ENCODE peak calls at places on chromosomes 3 and 15, in seven cellular contexts. One of them, this sample, is unnamed.

GRCh38 chr15:67784057-67784781 is 41.1 kb upstream of the SKOR1 start:
- DNase-seq in HCT116: no peak
- DNase-seq in H1: no peak
- DNase-seq in SK-N-SH: no peak
- DNase-seq in K562: no peak
- DNase-seq in GM12878: peak
- DNase-seq in Panc1: no peak
- DNase-seq in this sample: no peak

GRCh38 chr3:37183375-37183831 is 9.0 kb upstream of the LRRFIP2 start:
- DNase-seq in HCT116: peak
- DNase-seq in H1: no peak
- DNase-seq in SK-N-SH: no peak
- DNase-seq in K562: no peak
- DNase-seq in GM12878: no peak
- DNase-seq in Panc1: peak
- DNase-seq in this sample: no peak

GRCh38 chr15:26771168-26771916 is 1.5 kb downstream of the GABRB3 start:
- DNase-seq in HCT116: no peak
- DNase-seq in H1: no peak
- DNase-seq in SK-N-SH: peak
- DNase-seq in K562: no peak
- DNase-seq in GM12878: no peak
- DNase-seq in Panc1: no peak
- DNase-seq in this sample: peak

GRCh38 chr3:93988764-93989163 is 8.8 kb downstream of the ARL13B start:
- DNase-seq in HCT116: no peak
- DNase-seq in H1: no peak
- DNase-seq in SK-N-SH: no peak
- DNase-seq in K562: no peak
- DNase-seq in GM12878: no peak
- DNase-seq in Panc1: no peak
- DNase-seq in this sample: no peak

GRCh38 chr15:89575656-89576416 is 567 bp downstream of the TICRR start:
- DNase-seq in HCT116: no peak
- DNase-seq in H1: no peak
- DNase-seq in SK-N-SH: no peak
- DNase-seq in K562: no peak
- DNase-seq in GM12878: no peak
- DNase-seq in Panc1: no peak
- DNase-seq in this sample: no peak

GRCh38 chr15:44482088-44482487 is 54.7 kb downstream of the CTDSPL2 start:
- DNase-seq in HCT116: no peak
- DNase-seq in H1: no peak
- DNase-seq in SK-N-SH: no peak
- DNase-seq in K562: no peak
- DNase-seq in GM12878: no peak
- DNase-seq in Panc1: no peak
- DNase-seq in this sample: peak

GRCh38 chr3:24689353-24689752 is 194.7 kb upstream of the THRB start:
- DNase-seq in HCT116: no peak
- DNase-seq in H1: no peak
- DNase-seq in SK-N-SH: no peak
- DNase-seq in K562: no peak
- DNase-seq in GM12878: no peak
- DNase-seq in Panc1: no peak
- DNase-seq in this sample: no peak

GRCh38 chr3:16467368-16467767 is 46.1 kb downstream of the RFTN1 start:
- DNase-seq in HCT116: no peak
- DNase-seq in H1: no peak
- DNase-seq in SK-N-SH: no peak
- DNase-seq in K562: no peak
- DNase-seq in GM12878: peak
- DNase-seq in Panc1: no peak
- DNase-seq in this sample: no peak

GRCh38 chr3:183394150-183394549 is 34.3 kb downstream of the MCF2L2 start:
- DNase-seq in HCT116: no peak
- DNase-seq in H1: no peak
- DNase-seq in SK-N-SH: no peak
- DNase-seq in K562: no peak
- DNase-seq in GM12878: no peak
- DNase-seq in Panc1: no peak
- DNase-seq in this sample: no peak

DNA sequence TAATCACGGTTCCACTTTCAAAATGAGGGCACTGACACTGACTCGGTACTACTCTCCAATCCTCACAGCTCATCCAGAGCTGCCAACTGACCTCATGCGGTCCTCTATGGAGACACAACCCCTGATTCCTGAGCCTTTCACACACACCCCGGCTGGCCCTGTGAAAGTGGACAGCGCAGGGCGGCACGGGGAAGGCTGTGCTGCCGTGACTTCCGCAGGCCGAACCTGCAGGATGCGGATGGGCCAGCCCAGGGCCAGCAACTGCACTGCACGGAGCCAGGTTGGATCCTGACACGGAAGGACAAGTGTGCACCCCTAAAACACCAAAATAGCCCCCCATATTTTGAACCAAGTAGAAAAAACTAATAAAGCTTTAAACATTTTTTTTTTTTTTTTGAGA is 41.0 kb downstream of the IQSEC1 start:
- DNase-seq in HCT116: no peak
- DNase-seq in H1: no peak
- DNase-seq in SK-N-SH: no peak
- DNase-seq in K562: no peak
- DNase-seq in GM12878: no peak
- DNase-seq in Panc1: no peak
- DNase-seq in this sample: no peak
- TF ChIP-seq SIN3A in HCT116: no peak
- TF ChIP-seq SIN3A in H1: no peak
- TF ChIP-seq SIN3A in SK-N-SH: no peak
- TF ChIP-seq SIN3A in K562: no peak
- TF ChIP-seq SIN3A in GM12878: no peak
- TF ChIP-seq SIN3A in Panc1: no peak
- TF ChIP-seq SIN3A in this sample: no peak

GRCh38 chr3:196360586-196360985 is 22.4 kb upstream of the TM4SF19 start:
- DNase-seq in HCT116: no peak
- DNase-seq in H1: no peak
- DNase-seq in SK-N-SH: no peak
- DNase-seq in K562: no peak
- DNase-seq in GM12878: no peak
- DNase-seq in Panc1: no peak
- DNase-seq in this sample: no peak

GRCh38 chr3:196356556-196356955 is 18.4 kb upstream of the TM4SF19 start:
- DNase-seq in HCT116: no peak
- DNase-seq in H1: no peak
- DNase-seq in SK-N-SH: no peak
- DNase-seq in K562: no peak
- DNase-seq in GM12878: no peak
- DNase-seq in Panc1: no peak
- DNase-seq in this sample: no peak

GRCh38 chr3:196354151-196354550 is 16.0 kb upstream of the TM4SF19 start:
- DNase-seq in HCT116: no peak
- DNase-seq in H1: no peak
- DNase-seq in SK-N-SH: no peak
- DNase-seq in K562: no peak
- DNase-seq in GM12878: no peak
- DNase-seq in Panc1: no peak
- DNase-seq in this sample: no peak

GRCh38 chr3:196355668-196356067 is 17.5 kb upstream of the TM4SF19 start:
- DNase-seq in HCT116: no peak
- DNase-seq in H1: no peak
- DNase-seq in SK-N-SH: no peak
- DNase-seq in K562: no peak
- DNase-seq in GM12878: no peak
- DNase-seq in Panc1: no peak
- DNase-seq in this sample: no peak

GRCh38 chr3:196357905-196358304 is 19.7 kb upstream of the TM4SF19 start:
- DNase-seq in HCT116: no peak
- DNase-seq in H1: no peak
- DNase-seq in SK-N-SH: no peak
- DNase-seq in K562: no peak
- DNase-seq in GM12878: no peak
- DNase-seq in Panc1: no peak
- DNase-seq in this sample: no peak
- TF ChIP-seq SIN3A in HCT116: no peak
- TF ChIP-seq SIN3A in H1: no peak
- TF ChIP-seq SIN3A in SK-N-SH: no peak
- TF ChIP-seq SIN3A in K562: no peak
- TF ChIP-seq SIN3A in GM12878: no peak
- TF ChIP-seq SIN3A in Panc1: no peak
- TF ChIP-seq SIN3A in this sample: no peak

DNA sequence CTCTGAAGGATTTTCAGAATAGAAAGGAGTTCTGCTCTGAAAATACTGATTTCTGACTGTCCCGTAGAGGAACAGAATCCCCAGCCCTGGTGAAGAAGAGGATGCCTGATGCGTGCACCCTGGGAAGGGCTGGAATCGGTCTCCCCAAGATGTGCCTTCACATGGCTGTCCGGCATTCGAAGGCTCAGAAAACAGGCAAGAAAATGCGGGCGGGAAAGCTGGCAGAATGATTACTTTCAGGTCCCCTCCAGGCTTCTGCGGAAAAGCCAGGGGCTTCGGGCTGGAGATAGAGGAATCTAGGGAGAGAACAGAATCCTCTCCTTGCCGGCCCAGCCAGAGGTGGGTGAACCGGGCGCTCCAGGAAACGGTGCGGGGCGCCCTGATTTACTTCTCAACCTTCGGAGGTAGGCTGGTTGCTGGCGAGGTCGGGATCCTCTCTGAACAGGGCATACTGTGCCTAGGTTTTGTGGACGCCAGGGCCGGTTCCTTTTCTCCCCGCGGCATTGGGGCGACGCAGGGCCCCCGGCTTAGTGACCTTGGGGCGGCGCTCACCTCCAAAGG is 2.5 kb downstream of the FOXL2NB start:
- DNase-seq in HCT116: no peak
- DNase-seq in H1: no peak
- DNase-seq in SK-N-SH: peak
- DNase-seq in K562: no peak
- DNase-seq in GM12878: no peak
- DNase-seq in Panc1: no peak
- DNase-seq in this sample: no peak
- TF ChIP-seq SIN3A in HCT116: no peak
- TF ChIP-seq SIN3A in H1: no peak
- TF ChIP-seq SIN3A in SK-N-SH: no peak
- TF ChIP-seq SIN3A in K562: no peak
- TF ChIP-seq SIN3A in GM12878: no peak
- TF ChIP-seq SIN3A in Panc1: no peak
- TF ChIP-seq SIN3A in this sample: no peak

DNA sequence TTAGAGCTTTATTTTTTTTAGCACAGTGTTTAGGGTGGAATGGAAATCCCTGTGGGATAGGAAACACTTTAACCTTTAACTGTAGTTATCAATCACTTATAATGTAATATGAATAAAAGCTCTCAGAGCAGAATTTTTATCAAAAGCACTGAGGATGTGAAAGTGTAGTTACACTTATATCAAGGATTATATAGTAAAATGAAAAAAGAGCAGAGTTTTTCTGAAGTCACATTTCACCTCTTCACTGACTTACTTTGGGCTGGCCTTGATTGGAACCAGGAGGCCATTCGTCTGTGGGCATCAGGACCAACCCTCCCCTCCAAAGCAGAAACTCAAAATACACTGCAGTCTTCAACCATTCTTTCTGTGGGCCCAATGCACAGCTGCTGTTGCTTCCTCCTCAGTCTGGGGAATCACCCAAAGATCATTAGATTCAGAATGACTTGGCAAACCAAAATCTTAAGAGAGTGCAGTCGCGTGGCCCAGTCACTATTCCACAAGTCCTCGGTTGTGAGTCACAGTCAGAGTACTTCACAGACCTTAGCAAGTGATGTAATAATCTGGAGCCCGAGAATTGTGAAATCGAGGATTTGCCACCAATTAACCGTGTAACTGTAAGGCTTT is 132.6 kb upstream of the COL8A1 start:
- DNase-seq in HCT116: no peak
- DNase-seq in H1: no peak
- DNase-seq in SK-N-SH: no peak
- DNase-seq in K562: no peak
- DNase-seq in GM12878: peak
- DNase-seq in Panc1: no peak
- DNase-seq in this sample: no peak
- TF ChIP-seq SIN3A in HCT116: no peak
- TF ChIP-seq SIN3A in H1: no peak
- TF ChIP-seq SIN3A in SK-N-SH: no peak
- TF ChIP-seq SIN3A in K562: no peak
- TF ChIP-seq SIN3A in GM12878: no peak
- TF ChIP-seq SIN3A in Panc1: no peak
- TF ChIP-seq SIN3A in this sample: no peak

DNA sequence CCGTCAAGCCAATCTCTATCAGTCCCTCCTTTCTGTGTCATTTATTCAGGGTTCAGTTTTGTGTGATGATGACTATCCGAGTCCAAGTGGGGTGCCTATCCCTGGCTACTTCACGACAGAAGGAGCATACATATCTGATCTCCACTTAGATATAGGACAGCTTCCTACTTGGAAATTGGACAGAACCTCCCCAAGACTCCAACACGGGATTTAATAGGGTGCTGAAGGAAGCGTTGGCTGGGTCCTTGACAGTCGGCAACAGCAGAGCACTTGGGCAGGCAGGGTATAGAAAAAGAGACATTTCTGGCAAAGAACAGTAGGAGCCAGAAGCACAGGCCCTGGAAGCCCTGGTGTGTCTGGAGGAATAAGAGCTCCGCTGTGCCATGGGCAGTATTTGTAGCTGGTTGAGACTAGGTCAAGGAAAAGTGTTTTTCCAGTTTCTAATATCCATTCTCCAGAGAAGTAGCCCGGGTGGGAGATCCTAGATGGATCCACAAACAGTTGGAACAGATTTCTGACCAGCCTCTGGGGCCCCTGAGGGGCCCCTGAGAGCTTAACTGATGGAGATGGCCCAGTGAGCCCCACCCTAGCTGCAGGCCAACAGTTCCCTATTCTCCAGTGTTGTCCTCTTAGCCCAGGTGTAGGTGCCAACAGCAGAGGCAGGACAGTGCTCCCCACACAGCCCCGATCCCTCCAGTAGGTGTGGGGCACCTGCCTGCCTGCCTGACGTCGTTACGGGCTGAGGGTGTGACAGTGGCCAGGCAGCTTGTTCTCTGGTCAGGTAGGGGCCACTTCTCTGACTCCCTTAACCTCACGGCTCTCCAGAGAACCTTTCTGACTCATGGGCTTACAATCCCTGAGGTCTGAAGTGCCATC is 130.8 kb downstream of the CHCHD6 start:
- DNase-seq in HCT116: no peak
- DNase-seq in H1: no peak
- DNase-seq in SK-N-SH: no peak
- DNase-seq in K562: no peak
- DNase-seq in GM12878: no peak
- DNase-seq in Panc1: no peak
- DNase-seq in this sample: no peak
- TF ChIP-seq SIN3A in HCT116: no peak
- TF ChIP-seq SIN3A in H1: no peak
- TF ChIP-seq SIN3A in SK-N-SH: no peak
- TF ChIP-seq SIN3A in K562: no peak
- TF ChIP-seq SIN3A in GM12878: no peak
- TF ChIP-seq SIN3A in Panc1: no peak
- TF ChIP-seq SIN3A in this sample: no peak

DNA sequence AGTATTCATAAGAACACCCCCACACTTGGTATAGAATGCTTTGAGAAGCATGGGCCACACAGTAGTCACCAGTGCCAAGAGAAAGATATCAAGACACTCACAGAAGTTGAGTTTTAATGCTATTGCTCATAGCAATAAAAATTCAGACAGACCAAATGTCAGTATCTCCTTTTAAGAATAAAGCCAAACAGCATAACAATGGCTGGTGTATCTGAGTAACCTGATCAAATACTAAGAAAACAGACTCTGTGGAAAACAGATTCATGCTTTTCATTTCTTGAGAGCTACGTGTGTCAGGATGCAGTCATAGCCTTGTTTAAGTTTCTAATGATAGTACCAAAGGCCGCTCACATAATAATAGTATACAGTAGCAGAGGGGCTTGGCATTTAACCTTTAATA is 778.5 kb downstream of the MECOM start:
- DNase-seq in HCT116: no peak
- DNase-seq in H1: no peak
- DNase-seq in SK-N-SH: no peak
- DNase-seq in K562: no peak
- DNase-seq in GM12878: no peak
- DNase-seq in Panc1: no peak
- DNase-seq in this sample: no peak
- TF ChIP-seq SIN3A in HCT116: no peak
- TF ChIP-seq SIN3A in H1: no peak
- TF ChIP-seq SIN3A in SK-N-SH: no peak
- TF ChIP-seq SIN3A in K562: no peak
- TF ChIP-seq SIN3A in GM12878: no peak
- TF ChIP-seq SIN3A in Panc1: no peak
- TF ChIP-seq SIN3A in this sample: no peak

This sample was measured in HepG2.